ENCODE peak calls at places on chromosome 13, in nine cellular contexts. One of them, this sample, is unnamed.

GRCh38 chr13:39023761-39024160 is 14.1 kb downstream of the PROSER1 start:
- DNase-seq in NCI-H1436: no peak
- DNase-seq in HEK293T: no peak
- DNase-seq in BJ: no peak
- DNase-seq in stimulated activated CD8-positive, alpha-beta memory T cell treated with anti-CD3 and anti-CD28 coated beads, Interleukin-4, amount 100 ng/mL, for 1 hour: no peak
- DNase-seq in amygdala: no peak
- DNase-seq in adrenal gland: no peak
- DNase-seq in fibroblast of the conjunctiva: no peak
- DNase-seq in T1000: no peak
- DNase-seq in this sample: no peak

GRCh38 chr13:40502236-40502635 is 164.2 kb downstream of the FOXO1 start:
- DNase-seq in amygdala: no peak
- DNase-seq in fibroblast of the conjunctiva: no peak
- DNase-seq in adrenal gland: no peak
- DNase-seq in T1000: no peak
- DNase-seq in HEK293T: no peak
- DNase-seq in NCI-H1436: no peak
- DNase-seq in stimulated activated CD8-positive, alpha-beta memory T cell treated with anti-CD3 and anti-CD28 coated beads, Interleukin-4, amount 100 ng/mL, for 1 hour: no peak
- DNase-seq in BJ: no peak
- DNase-seq in this sample: no peak

GRCh38 chr13:44685641-44686040 is 109.5 kb upstream of the TSC22D1 start:
- DNase-seq in BJ: no peak
- DNase-seq in NCI-H1436: no peak
- DNase-seq in stimulated activated CD8-positive, alpha-beta memory T cell treated with anti-CD3 and anti-CD28 coated beads, Interleukin-4, amount 100 ng/mL, for 1 hour: no peak
- DNase-seq in fibroblast of the conjunctiva: no peak
- DNase-seq in HEK293T: no peak
- DNase-seq in T1000: no peak
- DNase-seq in amygdala: no peak
- DNase-seq in adrenal gland: no peak
- DNase-seq in this sample: no peak

GRCh38 chr13:23699271-23699670 is 129.1 kb downstream of the TNFRSF19 start:
- DNase-seq in T1000: no peak
- DNase-seq in fibroblast of the conjunctiva: no peak
- DNase-seq in NCI-H1436: no peak
- DNase-seq in adrenal gland: no peak
- DNase-seq in amygdala: no peak
- DNase-seq in BJ: no peak
- DNase-seq in stimulated activated CD8-positive, alpha-beta memory T cell treated with anti-CD3 and anti-CD28 coated beads, Interleukin-4, amount 100 ng/mL, for 1 hour: no peak
- DNase-seq in HEK293T: no peak
- DNase-seq in this sample: no peak

GRCh38 chr13:100563779-100564178 is 24.8 kb downstream of the GGACT start:
- DNase-seq in NCI-H1436: no peak
- DNase-seq in fibroblast of the conjunctiva: no peak
- DNase-seq in stimulated activated CD8-positive, alpha-beta memory T cell treated with anti-CD3 and anti-CD28 coated beads, Interleukin-4, amount 100 ng/mL, for 1 hour: no peak
- DNase-seq in T1000: no peak
- DNase-seq in BJ: no peak
- DNase-seq in adrenal gland: no peak
- DNase-seq in amygdala: no peak
- DNase-seq in HEK293T: no peak
- DNase-seq in this sample: no peak

GRCh38 chr13:42211704-42212103 is 60.2 kb upstream of the AKAP11 start:
- DNase-seq in T1000: no peak
- DNase-seq in BJ: peak
- DNase-seq in fibroblast of the conjunctiva: no peak
- DNase-seq in stimulated activated CD8-positive, alpha-beta memory T cell treated with anti-CD3 and anti-CD28 coated beads, Interleukin-4, amount 100 ng/mL, for 1 hour: no peak
- DNase-seq in amygdala: no peak
- DNase-seq in NCI-H1436: no peak
- DNase-seq in adrenal gland: no peak
- DNase-seq in HEK293T: no peak
- DNase-seq in this sample: no peak

GRCh38 chr13:91358384-91358776 is 10.9 kb downstream of the MIR17HG start:
- DNase-seq in T1000: no peak
- DNase-seq in adrenal gland: no peak
- DNase-seq in stimulated activated CD8-positive, alpha-beta memory T cell treated with anti-CD3 and anti-CD28 coated beads, Interleukin-4, amount 100 ng/mL, for 1 hour: no peak
- DNase-seq in fibroblast of the conjunctiva: no peak
- DNase-seq in amygdala: no peak
- DNase-seq in NCI-H1436: no peak
- DNase-seq in HEK293T: no peak
- DNase-seq in BJ: no peak
- DNase-seq in this sample: no peak

GRCh38 chr13:39616087-39616694 is 13.2 kb upstream of the LHFPL6 start:
- DNase-seq in T1000: no peak
- DNase-seq in HEK293T: peak
- DNase-seq in amygdala: peak
- DNase-seq in NCI-H1436: peak
- DNase-seq in adrenal gland: peak
- DNase-seq in stimulated activated CD8-positive, alpha-beta memory T cell treated with anti-CD3 and anti-CD28 coated beads, Interleukin-4, amount 100 ng/mL, for 1 hour: no peak
- DNase-seq in BJ: no peak
- DNase-seq in fibroblast of the conjunctiva: peak
- DNase-seq in this sample: peak

GRCh38 chr13:24905242-24905641 is 141.3 kb downstream of the RNF17 start:
- DNase-seq in HEK293T: no peak
- DNase-seq in BJ: no peak
- DNase-seq in adrenal gland: no peak
- DNase-seq in stimulated activated CD8-positive, alpha-beta memory T cell treated with anti-CD3 and anti-CD28 coated beads, Interleukin-4, amount 100 ng/mL, for 1 hour: no peak
- DNase-seq in fibroblast of the conjunctiva: no peak
- DNase-seq in NCI-H1436: no peak
- DNase-seq in T1000: no peak
- DNase-seq in amygdala: no peak
- DNase-seq in this sample: no peak

GRCh38 chr13:37448072-37448471 is 150.5 kb downstream of the POSTN start:
- DNase-seq in adrenal gland: no peak
- DNase-seq in fibroblast of the conjunctiva: no peak
- DNase-seq in BJ: no peak
- DNase-seq in amygdala: no peak
- DNase-seq in HEK293T: no peak
- DNase-seq in stimulated activated CD8-positive, alpha-beta memory T cell treated with anti-CD3 and anti-CD28 coated beads, Interleukin-4, amount 100 ng/mL, for 1 hour: no peak
- DNase-seq in T1000: no peak
- DNase-seq in NCI-H1436: no peak
- DNase-seq in this sample: no peak

GRCh38 chr13:35891486-35891885 is 239.7 kb downstream of the DCLK1 start:
- DNase-seq in stimulated activated CD8-positive, alpha-beta memory T cell treated with anti-CD3 and anti-CD28 coated beads, Interleukin-4, amount 100 ng/mL, for 1 hour: no peak
- DNase-seq in adrenal gland: no peak
- DNase-seq in amygdala: no peak
- DNase-seq in T1000: peak
- DNase-seq in BJ: no peak
- DNase-seq in NCI-H1436: no peak
- DNase-seq in HEK293T: no peak
- DNase-seq in fibroblast of the conjunctiva: no peak
- DNase-seq in this sample: no peak

GRCh38 chr13:99859178-99860177 is 112.1 kb downstream of the ZIC5 start:
- DNase-seq in T1000: no peak
- DNase-seq in NCI-H1436: no peak
- DNase-seq in stimulated activated CD8-positive, alpha-beta memory T cell treated with anti-CD3 and anti-CD28 coated beads, Interleukin-4, amount 100 ng/mL, for 1 hour: peak
- DNase-seq in fibroblast of the conjunctiva: no peak
- DNase-seq in adrenal gland: no peak
- DNase-seq in amygdala: no peak
- DNase-seq in BJ: no peak
- DNase-seq in HEK293T: no peak
- DNase-seq in this sample: no peak

GRCh38 chr13:27654059-27654458 is 32.4 kb downstream of the POLR1D start:
- DNase-seq in HEK293T: no peak
- DNase-seq in T1000: no peak
- DNase-seq in BJ: no peak
- DNase-seq in adrenal gland: no peak
- DNase-seq in fibroblast of the conjunctiva: no peak
- DNase-seq in amygdala: no peak
- DNase-seq in NCI-H1436: no peak
- DNase-seq in stimulated activated CD8-positive, alpha-beta memory T cell treated with anti-CD3 and anti-CD28 coated beads, Interleukin-4, amount 100 ng/mL, for 1 hour: no peak
- DNase-seq in this sample: no peak

GRCh38 chr13:107866666-107867623 is 348.4 kb downstream of the LIG4 start:
- DNase-seq in HEK293T: peak
- DNase-seq in amygdala: peak
- DNase-seq in stimulated activated CD8-positive, alpha-beta memory T cell treated with anti-CD3 and anti-CD28 coated beads, Interleukin-4, amount 100 ng/mL, for 1 hour: no peak
- DNase-seq in T1000: peak
- DNase-seq in NCI-H1436: peak
- DNase-seq in BJ: no peak
- DNase-seq in adrenal gland: no peak
- DNase-seq in fibroblast of the conjunctiva: no peak
- DNase-seq in this sample: no peak

GRCh38 chr13:73850104-73850898 is 283.9 kb downstream of the KLF12 start:
- DNase-seq in HEK293T: no peak
- DNase-seq in fibroblast of the conjunctiva: no peak
- DNase-seq in amygdala: no peak
- DNase-seq in BJ: no peak
- DNase-seq in adrenal gland: no peak
- DNase-seq in T1000: no peak
- DNase-seq in NCI-H1436: no peak
- DNase-seq in stimulated activated CD8-positive, alpha-beta memory T cell treated with anti-CD3 and anti-CD28 coated beads, Interleukin-4, amount 100 ng/mL, for 1 hour: no peak
- DNase-seq in this sample: no peak

GRCh38 chr13:51818771-51819511 is 15.0 kb upstream of the DHRS12 start:
- DNase-seq in amygdala: peak
- DNase-seq in stimulated activated CD8-positive, alpha-beta memory T cell treated with anti-CD3 and anti-CD28 coated beads, Interleukin-4, amount 100 ng/mL, for 1 hour: no peak
- DNase-seq in adrenal gland: no peak
- DNase-seq in fibroblast of the conjunctiva: no peak
- DNase-seq in HEK293T: no peak
- DNase-seq in T1000: no peak
- DNase-seq in NCI-H1436: no peak
- DNase-seq in BJ: no peak
- DNase-seq in this sample: no peak

GRCh38 chr13:110132178-110132975 is 174.6 kb downstream of the COL4A1 start:
- DNase-seq in BJ: no peak
- DNase-seq in HEK293T: no peak
- DNase-seq in adrenal gland: no peak
- DNase-seq in fibroblast of the conjunctiva: no peak
- DNase-seq in stimulated activated CD8-positive, alpha-beta memory T cell treated with anti-CD3 and anti-CD28 coated beads, Interleukin-4, amount 100 ng/mL, for 1 hour: no peak
- DNase-seq in T1000: no peak
- DNase-seq in amygdala: no peak
- DNase-seq in NCI-H1436: no peak
- DNase-seq in this sample: no peak

GRCh38 chr13:22061806-22062391 is 391.0 kb downstream of the FGF9 start:
- DNase-seq in fibroblast of the conjunctiva: no peak
- DNase-seq in BJ: no peak
- DNase-seq in amygdala: no peak
- DNase-seq in stimulated activated CD8-positive, alpha-beta memory T cell treated with anti-CD3 and anti-CD28 coated beads, Interleukin-4, amount 100 ng/mL, for 1 hour: no peak
- DNase-seq in HEK293T: no peak
- DNase-seq in T1000: no peak
- DNase-seq in adrenal gland: no peak
- DNase-seq in NCI-H1436: no peak
- DNase-seq in this sample: no peak

GRCh38 chr13:36432106-36432544 is at the start of gene CCNA1:
- DNase-seq in amygdala: peak
- DNase-seq in HEK293T: peak
- DNase-seq in stimulated activated CD8-positive, alpha-beta memory T cell treated with anti-CD3 and anti-CD28 coated beads, Interleukin-4, amount 100 ng/mL, for 1 hour: no peak
- DNase-seq in NCI-H1436: no peak
- DNase-seq in fibroblast of the conjunctiva: no peak
- DNase-seq in BJ: no peak
- DNase-seq in T1000: no peak
- DNase-seq in adrenal gland: peak
- DNase-seq in this sample: no peak

GRCh38 chr13:87536499-87536898 is 134.7 kb upstream of the SLITRK5 start:
- DNase-seq in fibroblast of the conjunctiva: no peak
- DNase-seq in HEK293T: no peak
- DNase-seq in T1000: no peak
- DNase-seq in BJ: no peak
- DNase-seq in stimulated activated CD8-positive, alpha-beta memory T cell treated with anti-CD3 and anti-CD28 coated beads, Interleukin-4, amount 100 ng/mL, for 1 hour: no peak
- DNase-seq in amygdala: no peak
- DNase-seq in NCI-H1436: no peak
- DNase-seq in adrenal gland: no peak
- DNase-seq in this sample: no peak

GRCh38 chr13:38361551-38362262 is 12.1 kb downstream of the UFM1 start:
- DNase-seq in fibroblast of the conjunctiva: no peak
- DNase-seq in stimulated activated CD8-positive, alpha-beta memory T cell treated with anti-CD3 and anti-CD28 coated beads, Interleukin-4, amount 100 ng/mL, for 1 hour: no peak
- DNase-seq in BJ: no peak
- DNase-seq in NCI-H1436: no peak
- DNase-seq in amygdala: no peak
- DNase-seq in adrenal gland: no peak
- DNase-seq in HEK293T: no peak
- DNase-seq in T1000: no peak
- DNase-seq in this sample: no peak

GRCh38 chr13:20073775-20074174 is 87.1 kb downstream of the GJA3 start:
- DNase-seq in HEK293T: no peak
- DNase-seq in stimulated activated CD8-positive, alpha-beta memory T cell treated with anti-CD3 and anti-CD28 coated beads, Interleukin-4, amount 100 ng/mL, for 1 hour: no peak
- DNase-seq in NCI-H1436: no peak
- DNase-seq in adrenal gland: no peak
- DNase-seq in T1000: no peak
- DNase-seq in amygdala: no peak
- DNase-seq in BJ: no peak
- DNase-seq in fibroblast of the conjunctiva: no peak
- DNase-seq in this sample: peak

GRCh38 chr13:111270765-111271164 is 49.7 kb upstream of the TEX29 start:
- DNase-seq in BJ: no peak
- DNase-seq in adrenal gland: no peak
- DNase-seq in amygdala: no peak
- DNase-seq in fibroblast of the conjunctiva: no peak
- DNase-seq in HEK293T: no peak
- DNase-seq in stimulated activated CD8-positive, alpha-beta memory T cell treated with anti-CD3 and anti-CD28 coated beads, Interleukin-4, amount 100 ng/mL, for 1 hour: no peak
- DNase-seq in T1000: no peak
- DNase-seq in NCI-H1436: no peak
- DNase-seq in this sample: no peak

GRCh38 chr13:37209621-37210020 is 104.2 kb upstream of the CSNK1A1L start:
- DNase-seq in fibroblast of the conjunctiva: no peak
- DNase-seq in NCI-H1436: no peak
- DNase-seq in T1000: no peak
- DNase-seq in adrenal gland: no peak
- DNase-seq in BJ: no peak
- DNase-seq in amygdala: no peak
- DNase-seq in HEK293T: no peak
- DNase-seq in stimulated activated CD8-positive, alpha-beta memory T cell treated with anti-CD3 and anti-CD28 coated beads, Interleukin-4, amount 100 ng/mL, for 1 hour: no peak
- DNase-seq in this sample: no peak

GRCh38 chr13:33123066-33123940 is 107.1 kb downstream of the KL start:
- DNase-seq in stimulated activated CD8-positive, alpha-beta memory T cell treated with anti-CD3 and anti-CD28 coated beads, Interleukin-4, amount 100 ng/mL, for 1 hour: no peak
- DNase-seq in BJ: peak
- DNase-seq in fibroblast of the conjunctiva: no peak
- DNase-seq in NCI-H1436: peak
- DNase-seq in HEK293T: no peak
- DNase-seq in adrenal gland: peak
- DNase-seq in amygdala: no peak
- DNase-seq in T1000: no peak
- DNase-seq in this sample: peak

GRCh38 chr13:72535076-72535475 is 192.4 kb downstream of the MZT1 start:
- DNase-seq in T1000: no peak
- DNase-seq in NCI-H1436: no peak
- DNase-seq in fibroblast of the conjunctiva: no peak
- DNase-seq in adrenal gland: no peak
- DNase-seq in BJ: no peak
- DNase-seq in HEK293T: no peak
- DNase-seq in stimulated activated CD8-positive, alpha-beta memory T cell treated with anti-CD3 and anti-CD28 coated beads, Interleukin-4, amount 100 ng/mL, for 1 hour: no peak
- DNase-seq in amygdala: no peak
- DNase-seq in this sample: no peak

GRCh38 chr13:112795277-112795676 is 105.4 kb downstream of the ATP11A start:
- DNase-seq in adrenal gland: no peak
- DNase-seq in HEK293T: no peak
- DNase-seq in stimulated activated CD8-positive, alpha-beta memory T cell treated with anti-CD3 and anti-CD28 coated beads, Interleukin-4, amount 100 ng/mL, for 1 hour: no peak
- DNase-seq in BJ: no peak
- DNase-seq in fibroblast of the conjunctiva: no peak
- DNase-seq in NCI-H1436: no peak
- DNase-seq in amygdala: no peak
- DNase-seq in T1000: no peak
- DNase-seq in this sample: no peak